ENCODE peak calls at places on chromosomes 2 and 18, in seven cellular contexts. C is upper lobe of right lung, I is psoas muscle, O is transverse colon, V is GM12864, U is fibroblast of mammary gland, B is natural killer cell. A is an unnamed sample.
A peak's percentile ranks its signal among the peaks of the same experiment; 100 is the strongest.

GRCh38 chr2:242065456-242065855 is 195.9 kb downstream of the RTP5 start:
- DNase-seq in C (no peak), I (no peak), O (no peak), V (no peak), U (no peak), B (no peak), A (no peak)

GRCh38 chr2:190863946-190864345 is 16.7 kb upstream of the GLS start:
- DNase-seq in C (no peak), I (no peak), O (peak; percentile 22), V (no peak), U (no peak), B (no peak), A (peak; percentile 60)

GRCh38 chr2:27636766-27637165 is 7.9 kb downstream of the GPN1 start:
- DNase-seq in C (no peak), I (no peak), O (no peak), V (no peak), U (peak; percentile 59), B (no peak), A (no peak)

GRCh38 chr2:73516033-73516432 is 126.2 kb downstream of the NAT8 start:
- DNase-seq in C (no peak), I (no peak), O (no peak), V (no peak), U (peak; percentile 10), B (no peak), A (no peak)

GRCh38 chr2:179532890-179533289 is 268.3 kb upstream of the SESTD1 start:
- DNase-seq in C (no peak), I (no peak), O (no peak), V (no peak), U (peak; percentile 7), B (no peak), A (no peak)

GRCh38 chr2:86336350-86337234 is 834 bp downstream of the REEP1 start:
- DNase-seq in C (no peak), I (no peak), O (no peak), V (no peak), U (no peak), B (no peak), A (peak; percentile 46)

GRCh38 chr2:25161055-25161781 is 7.2 kb downstream of the POMC start:
- DNase-seq in C (peak; percentile 89), I (peak; percentile 73), O (peak; percentile 57), V (no peak), U (peak; percentile 57), B (peak; percentile 75), A (no peak)

GRCh38 chr2:233940376-233941276 is 23.5 kb downstream of the TRPM8 start:
- DNase-seq in C (no peak), I (no peak), O (no peak), V (no peak), U (no peak), B (no peak), A (no peak)

GRCh38 chr2:110812726-110813645 is 80.6 kb downstream of the ACOXL start:
- DNase-seq in C (no peak), I (no peak), O (no peak), V (no peak), U (no peak), B (no peak), A (no peak)

GRCh38 chr18:55234366-55235093 is 275.3 kb upstream of the CCDC68 start:
- DNase-seq in C (peak; percentile 71), I (peak; percentile 73), O (peak; percentile 78), V (peak; percentile 70), U (peak; percentile 82), B (peak; percentile 46), A (peak; percentile 88)

GRCh38 chr2:223896751-223897320 is 48.3 kb downstream of the WDFY1 start:
- DNase-seq in C (no peak), I (no peak), O (no peak), V (peak; percentile 85), U (peak; percentile 42), B (no peak), A (no peak)

GRCh38 chr2:44950646-44951045 is 9.1 kb downstream of the SIX3 start:
- DNase-seq in C (no peak), I (no peak), O (no peak), V (no peak), U (no peak), B (no peak), A (no peak)

GRCh38 chr18:13269599-13270011 is 51.0 kb downstream of the LDLRAD4 start:
- DNase-seq in C (peak; percentile 37), I (no peak), O (peak; percentile 31), V (no peak), U (no peak), B (no peak), A (peak; percentile 43)

GRCh38 chr18:79600141-79600540 is 79.5 kb upstream of the CTDP1 start:
- DNase-seq in C (peak; percentile 47), I (no peak), O (peak; percentile 5), V (no peak), U (no peak), B (no peak), A (no peak)

GRCh38 chr2:62319061-62319460 is 123.1 kb downstream of the B3GNT2 start:
- DNase-seq in C (no peak), I (no peak), O (no peak), V (no peak), U (no peak), B (no peak), A (no peak)

GRCh38 chr18:66682855-66683322 is 79.0 kb upstream of the CDH19 start:
- DNase-seq in C (no peak), I (no peak), O (no peak), V (no peak), U (no peak), B (no peak), A (no peak)

GRCh38 chr2:216536725-216537124 is 38.1 kb downstream of the RPL37A start:
- DNase-seq in C (no peak), I (peak; percentile 24), O (no peak), V (no peak), U (peak; percentile 78), B (no peak), A (peak; percentile 53)

GRCh38 chr18:55101458-55101824 is 142.2 kb upstream of the CCDC68 start:
- DNase-seq in C (no peak), I (no peak), O (no peak), V (no peak), U (no peak), B (no peak), A (no peak)

DNA sequence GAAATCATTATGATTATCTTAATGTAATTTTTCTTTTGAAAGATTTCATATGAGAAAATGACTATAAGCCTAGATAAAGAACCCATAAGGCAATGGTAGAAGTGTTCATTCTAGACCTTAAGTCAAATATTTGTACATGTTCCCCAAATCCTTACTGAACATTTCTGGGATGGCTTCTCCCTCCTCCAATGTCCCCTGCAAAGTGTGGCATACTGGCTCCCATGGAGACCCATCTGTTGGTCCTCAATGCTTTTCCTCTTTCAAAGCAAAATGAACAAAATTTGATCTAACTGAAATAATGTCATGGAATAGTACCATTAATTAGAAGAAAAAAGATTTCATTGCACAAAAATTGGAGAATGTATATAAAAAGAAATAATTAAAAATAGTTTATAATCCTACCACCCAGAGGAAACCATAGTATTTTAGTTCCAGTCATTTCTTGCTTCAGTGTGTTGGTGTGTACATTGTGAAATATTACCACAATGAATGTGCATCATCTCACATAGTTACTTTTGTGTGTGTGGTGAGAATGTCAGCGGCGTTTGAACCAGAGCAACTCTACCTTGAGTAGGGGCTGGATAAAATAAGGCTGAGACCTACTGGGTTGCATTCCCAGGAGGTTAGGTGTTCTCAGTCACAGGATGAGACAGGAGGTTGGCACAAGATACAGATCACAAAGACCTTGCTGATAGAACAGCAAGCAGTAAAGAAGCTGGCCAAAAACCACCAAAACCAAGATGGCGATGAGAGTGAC is 181.3 kb downstream of the UXS1 start:
- DNase-seq in C (no peak), I (no peak), O (no peak), V (no peak), U (no peak), B (no peak), A (no peak)
- TF ChIP-seq CTCF in C (no peak), I (no peak), O (no peak), V (no peak), U (no peak), B (no peak), A (no peak)

GRCh38 chr2:64979744-64980143 is 9.5 kb upstream of the SLC1A4 start:
- DNase-seq in C (no peak), I (no peak), O (no peak), V (no peak), U (peak; percentile 11), B (no peak), A (no peak)

GRCh38 chr2:64980192-64980591 is 9.0 kb upstream of the SLC1A4 start:
- DNase-seq in C (no peak), I (no peak), O (no peak), V (no peak), U (no peak), B (no peak), A (no peak)

GRCh38 chr2:64976276-64976675 is 12.9 kb upstream of the SLC1A4 start:
- DNase-seq in C (no peak), I (no peak), O (no peak), V (no peak), U (no peak), B (no peak), A (no peak)

GRCh38 chr2:64975232-64975791 is 13.9 kb upstream of the SLC1A4 start:
- DNase-seq in C (no peak), I (peak; percentile 72), O (no peak), V (no peak), U (peak; percentile 41), B (no peak), A (no peak)

GRCh38 chr2:64978514-64979268 is 10.5 kb upstream of the SLC1A4 start:
- DNase-seq in C (no peak), I (no peak), O (no peak), V (no peak), U (peak; percentile 42), B (no peak), A (no peak)
- TF ChIP-seq CTCF in C (peak; percentile 25), I (peak; percentile 24), O (no peak), V (peak; percentile 46), U (peak; percentile 30), B (peak; percentile 19), A (no peak)

GRCh38 chr18:43485565-43485964 is 208.3 kb upstream of the SYT4 start:
- DNase-seq in C (no peak), I (no peak), O (no peak), V (no peak), U (no peak), B (no peak), A (no peak)
- TF ChIP-seq CTCF in C (no peak), I (no peak), O (no peak), V (no peak), U (no peak), B (no peak), A (no peak)

DNA sequence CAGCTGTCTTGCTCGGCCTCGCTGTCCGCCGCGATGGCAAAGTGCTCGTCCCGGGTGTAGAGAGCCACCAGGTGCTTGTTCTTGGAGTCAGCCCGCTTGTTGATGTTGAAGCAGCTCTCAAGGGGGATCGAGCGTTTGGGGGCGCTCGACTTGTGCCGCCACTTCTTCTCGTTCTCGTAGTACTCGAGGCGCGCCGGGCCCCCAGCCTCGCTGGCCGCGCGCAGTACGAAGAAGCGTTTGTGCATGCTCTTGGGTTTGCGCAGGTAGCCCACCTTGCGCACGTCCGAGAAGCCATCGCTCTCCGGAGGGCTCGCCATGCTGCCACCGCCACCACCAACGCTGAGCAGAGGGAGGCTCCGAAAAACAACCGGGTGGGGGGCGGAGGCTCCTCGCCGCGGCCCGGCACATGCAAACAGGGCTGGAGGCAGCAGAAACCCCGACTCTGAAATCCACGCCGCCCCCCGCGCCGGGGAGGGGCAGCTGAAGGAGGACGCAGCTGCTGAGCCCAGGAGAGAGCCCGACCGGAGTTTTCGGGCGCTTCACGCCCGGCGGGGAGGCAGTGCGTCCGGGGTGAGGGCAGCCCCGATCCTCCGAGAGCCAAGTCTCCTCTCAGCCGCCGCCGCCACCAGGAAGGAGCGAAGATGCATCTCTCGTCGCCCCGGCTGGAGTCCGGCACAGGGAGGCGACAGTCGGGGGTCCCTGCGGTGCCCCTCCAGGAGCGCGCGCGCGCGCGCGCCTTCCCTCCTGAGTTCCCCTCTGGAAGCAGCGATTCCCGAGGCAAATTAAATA is 1.0 kb downstream of the IRS1 start:
- DNase-seq in C (peak; percentile 77), I (peak; percentile 56), O (peak; percentile 67), V (no peak), U (peak; percentile 57), B (no peak), A (peak; percentile 71)
- TF ChIP-seq CTCF in C (no peak), I (no peak), O (no peak), V (peak; percentile 32), U (no peak), B (no peak), A (peak; percentile 47)